ENCODE peak calls at places on chromosomes 2 and 18, in nine cellular contexts. E is uterus, O is dorsolateral prefrontal cortex, B is cardiac muscle cell, U is IMR-90, J is fibroblast of pulmonary artery, I is HFF-Myc, N is adrenal gland, K is neural progenitor cell. M is an unnamed sample.

GRCh38 chr2:195363496-195363895 is 293.5 kb upstream of the SLC39A10 start:
- DNase-seq in E (no peak), O (no peak), B (no peak), U (peak), J (peak), I (no peak), N (no peak), K (no peak), M (no peak)

GRCh38 chr2:30127016-30127893 is 19.6 kb upstream of the YPEL5 start:
- DNase-seq in E (no peak), O (no peak), B (no peak), U (peak), J (peak), I (no peak), N (no peak), K (no peak), M (no peak)

GRCh38 chr2:130264046-130264445 is 65.8 kb upstream of the TUBA3E start:
- DNase-seq in E (no peak), O (no peak), B (no peak), U (no peak), J (no peak), I (no peak), N (no peak), K (no peak), M (no peak)

GRCh38 chr2:44954306-44954901 is 12.9 kb downstream of the SIX3 start:
- DNase-seq in E (no peak), O (no peak), B (no peak), U (no peak), J (no peak), I (no peak), N (no peak), K (no peak), M (no peak)

GRCh38 chr18:58102875-58103274 is 58.8 kb downstream of the NEDD4L start:
- DNase-seq in E (no peak), O (no peak), B (no peak), U (no peak), J (no peak), I (no peak), N (no peak), K (no peak), M (no peak)

GRCh38 chr18:32378705-32379104 is 92.0 kb downstream of the GAREM1 start:
- DNase-seq in E (no peak), O (no peak), B (no peak), U (peak), J (peak), I (no peak), N (peak), K (no peak), M (no peak)

GRCh38 chr18:5164903-5165302 is 32.2 kb downstream of the AKAIN1 start:
- DNase-seq in E (no peak), O (no peak), B (no peak), U (no peak), J (no peak), I (no peak), N (no peak), K (no peak), M (no peak)

GRCh38 chr2:154386186-154386585 is 312.3 kb upstream of the KCNJ3 start:
- DNase-seq in E (no peak), O (no peak), B (no peak), U (no peak), J (no peak), I (no peak), N (no peak), K (no peak), M (no peak)

GRCh38 chr2:222610746-222611145 is 45.1 kb downstream of the FARSB start:
- DNase-seq in E (no peak), O (no peak), B (peak), U (peak), J (peak), I (peak), N (peak), K (peak), M (no peak)

GRCh38 chr2:200810252-200810650 is 1.5 kb upstream of the BZW1 start:
- DNase-seq in E (no peak), O (no peak), B (no peak), U (peak), J (peak), I (no peak), N (no peak), K (no peak), M (no peak)

GRCh38 chr18:56475250-56475649 is 163.1 kb downstream of the TXNL1 start:
- DNase-seq in E (no peak), O (no peak), B (no peak), U (no peak), J (peak), I (no peak), N (no peak), K (no peak), M (peak)

GRCh38 chr18:22176622-22177495 is 7.5 kb downstream of the GATA6 start:
- DNase-seq in E (no peak), O (no peak), B (peak), U (no peak), J (peak), I (no peak), N (peak), K (peak), M (no peak)

GRCh38 chr2:202756598-202756997 is 115.0 kb downstream of the ICA1L start:
- DNase-seq in E (no peak), O (no peak), B (no peak), U (no peak), J (no peak), I (no peak), N (no peak), K (no peak), M (no peak)

GRCh38 chr2:159010340-159010739 is 41.9 kb downstream of the TANC1 start:
- DNase-seq in E (no peak), O (no peak), B (no peak), U (peak), J (peak), I (no peak), N (peak), K (no peak), M (no peak)

GRCh38 chr2:160584972-160585494 is 91.4 kb upstream of the RBMS1 start:
- DNase-seq in E (no peak), O (no peak), B (no peak), U (peak), J (no peak), I (no peak), N (no peak), K (no peak), M (no peak)

GRCh38 chr2:75174519-75174918 is 24.8 kb downstream of the TACR1 start:
- DNase-seq in E (no peak), O (no peak), B (no peak), U (no peak), J (no peak), I (no peak), N (no peak), K (no peak), M (no peak)

GRCh38 chr2:239158641-239159475 is 242.0 kb downstream of the HDAC4 start:
- DNase-seq in E (peak), O (peak), B (no peak), U (no peak), J (no peak), I (no peak), N (no peak), K (peak), M (no peak)

GRCh38 chr18:53018791-53019190 is 678.8 kb downstream of the DCC start:
- DNase-seq in E (no peak), O (no peak), B (peak), U (no peak), J (peak), I (no peak), N (no peak), K (peak), M (no peak)

GRCh38 chr2:97788986-97789644 is 75.7 kb downstream of the ZAP70 start:
- DNase-seq in E (no peak), O (no peak), B (peak), U (no peak), J (no peak), I (no peak), N (no peak), K (no peak), M (no peak)

GRCh38 chr18:27184115-27185024 is 738 bp downstream of the CHST9 start:
- DNase-seq in E (no peak), O (peak), B (peak), U (no peak), J (no peak), I (no peak), N (no peak), K (peak), M (no peak)

GRCh38 chr18:22286576-22286975 is 117.2 kb downstream of the GATA6 start:
- DNase-seq in E (no peak), O (no peak), B (no peak), U (no peak), J (peak), I (no peak), N (peak), K (no peak), M (no peak)

GRCh38 chr2:127577973-127578372 is 42.5 kb downstream of the MYO7B start:
- DNase-seq in E (no peak), O (no peak), B (no peak), U (no peak), J (no peak), I (no peak), N (no peak), K (no peak), M (no peak)

GRCh38 chr18:76459687-76460350 is 35.2 kb downstream of the ZNF516 start:
- DNase-seq in E (peak), O (no peak), B (no peak), U (peak), J (peak), I (peak), N (peak), K (no peak), M (peak)

GRCh38 chr18:31511098-31511497 is 13.1 kb downstream of the DSG2 start:
- DNase-seq in E (no peak), O (no peak), B (no peak), U (no peak), J (no peak), I (no peak), N (no peak), K (no peak), M (no peak)

GRCh38 chr2:238967031-238967977 is 119.4 kb downstream of the TWIST2 start:
- DNase-seq in E (no peak), O (no peak), B (no peak), U (no peak), J (no peak), I (no peak), N (no peak), K (no peak), M (no peak)

GRCh38 chr18:10559566-10560456 is 34.0 kb downstream of the NAPG start:
- DNase-seq in E (no peak), O (no peak), B (no peak), U (peak), J (no peak), I (no peak), N (no peak), K (no peak), M (no peak)

GRCh38 chr2:118843492-118844132 is 3.8 kb downstream of the EN1 start:
- DNase-seq in E (no peak), O (no peak), B (no peak), U (no peak), J (no peak), I (no peak), N (no peak), K (peak), M (no peak)

GRCh38 chr2:118841828-118842461 is 5.5 kb downstream of the EN1 start:
- DNase-seq in E (no peak), O (no peak), B (no peak), U (no peak), J (no peak), I (no peak), N (no peak), K (peak), M (no peak)

GRCh38 chr2:118844261-118845004 is 3.0 kb downstream of the EN1 start:
- DNase-seq in E (no peak), O (no peak), B (no peak), U (no peak), J (no peak), I (no peak), N (no peak), K (peak), M (no peak)

GRCh38 chr2:118841450-118841827 is 6.0 kb downstream of the EN1 start:
- DNase-seq in E (no peak), O (no peak), B (no peak), U (no peak), J (no peak), I (no peak), N (no peak), K (peak), M (no peak)

DNA sequence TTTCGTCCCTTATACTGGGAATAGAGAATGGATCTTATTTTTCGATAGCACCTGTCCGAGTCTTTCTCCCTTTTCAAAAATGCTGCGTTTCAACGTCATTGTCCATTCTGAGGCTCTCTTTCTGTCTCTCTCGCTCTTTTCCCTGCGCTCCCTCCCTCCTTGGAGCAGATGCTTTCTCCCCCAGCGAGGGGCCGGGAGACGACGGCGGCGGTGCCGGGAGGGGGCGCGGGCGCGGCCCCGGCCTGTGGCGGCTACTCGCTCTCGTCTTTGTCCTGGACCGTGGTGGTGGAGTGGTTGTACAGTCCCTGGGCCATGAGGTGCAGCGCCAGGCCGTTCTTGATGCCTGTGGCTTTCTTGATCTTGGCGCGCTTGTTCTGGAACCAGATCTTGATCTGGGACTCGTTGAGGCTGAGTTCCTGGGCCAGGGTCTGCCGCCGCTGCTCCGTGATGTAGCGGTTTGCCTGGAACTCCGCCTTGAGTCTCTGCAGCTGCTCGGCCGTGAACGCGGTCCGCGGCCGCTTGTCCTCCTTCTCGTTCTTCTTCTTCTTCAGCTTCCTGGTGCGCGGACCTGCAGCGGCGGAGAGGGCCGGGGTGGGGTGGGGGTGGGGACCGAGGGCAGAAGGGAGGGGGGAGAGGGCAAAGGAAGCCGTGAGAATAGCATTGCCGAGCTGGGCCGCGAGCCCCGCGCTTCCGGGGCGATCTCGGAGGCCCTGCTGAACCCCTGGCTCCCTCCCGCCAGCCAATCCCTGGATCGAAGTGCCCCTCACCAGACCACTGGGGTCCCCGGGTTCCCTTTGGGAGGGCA is 4.6 kb downstream of the EN1 start:
- DNase-seq in E (no peak), O (no peak), B (no peak), U (no peak), J (no peak), I (no peak), N (no peak), K (peak), M (no peak)
- H3K4me3 ChIP-seq in E (no peak), O (peak), B (no peak), U (no peak), J (no peak), I (no peak), N (peak), K (peak), M (no peak)

GRCh38 chr2:241598487-241598886 is 38.5 kb downstream of the THAP4 start:
- DNase-seq in E (no peak), O (no peak), B (no peak), U (no peak), J (peak), I (no peak), N (no peak), K (peak), M (no peak)

GRCh38 chr2:241593271-241593670 is 34.7 kb downstream of the BOK start:
- DNase-seq in E (no peak), O (no peak), B (no peak), U (no peak), J (no peak), I (no peak), N (no peak), K (no peak), M (no peak)

GRCh38 chr2:241597561-241597960 is 39.0 kb downstream of the BOK start:
- DNase-seq in E (no peak), O (no peak), B (no peak), U (no peak), J (no peak), I (no peak), N (no peak), K (no peak), M (no peak)

GRCh38 chr2:241598061-241598460 is 38.9 kb downstream of the THAP4 start:
- DNase-seq in E (peak), O (no peak), B (no peak), U (no peak), J (no peak), I (no peak), N (no peak), K (no peak), M (no peak)

GRCh38 chr2:241595600-241596140 is 37.1 kb downstream of the BOK start:
- DNase-seq in E (no peak), O (no peak), B (peak), U (no peak), J (no peak), I (no peak), N (no peak), K (peak), M (no peak)
- TF ChIP-seq CTCF in E (no peak), O (no peak), B (peak), U (peak), J (peak), I (peak), N (no peak), K (peak), M (no peak)

GRCh38 chr2:56088411-56088810 is 95.4 kb upstream of the CCDC85A start:
- DNase-seq in E (no peak), O (no peak), B (no peak), U (peak), J (no peak), I (no peak), N (no peak), K (no peak), M (no peak)

GRCh38 chr2:56082665-56083064 is 101.1 kb upstream of the CCDC85A start:
- DNase-seq in E (no peak), O (no peak), B (no peak), U (no peak), J (no peak), I (no peak), N (no peak), K (no peak), M (no peak)

GRCh38 chr2:56084117-56084936 is 99.5 kb upstream of the CCDC85A start:
- DNase-seq in E (no peak), O (no peak), B (no peak), U (no peak), J (no peak), I (no peak), N (no peak), K (no peak), M (no peak)
- H3K4me3 ChIP-seq in E (no peak), O (no peak), B (no peak), U (no peak), J (no peak), I (no peak), N (no peak), K (no peak), M (no peak)

GRCh38 chr2:233384017-233384416 is 29.7 kb downstream of the DGKD start:
- DNase-seq in E (no peak), O (no peak), B (no peak), U (no peak), J (no peak), I (no peak), N (no peak), K (no peak), M (no peak)
- TF ChIP-seq CTCF in E (no peak), O (no peak), B (no peak), U (no peak), J (no peak), I (no peak), N (no peak), K (no peak), M (no peak)

DNA sequence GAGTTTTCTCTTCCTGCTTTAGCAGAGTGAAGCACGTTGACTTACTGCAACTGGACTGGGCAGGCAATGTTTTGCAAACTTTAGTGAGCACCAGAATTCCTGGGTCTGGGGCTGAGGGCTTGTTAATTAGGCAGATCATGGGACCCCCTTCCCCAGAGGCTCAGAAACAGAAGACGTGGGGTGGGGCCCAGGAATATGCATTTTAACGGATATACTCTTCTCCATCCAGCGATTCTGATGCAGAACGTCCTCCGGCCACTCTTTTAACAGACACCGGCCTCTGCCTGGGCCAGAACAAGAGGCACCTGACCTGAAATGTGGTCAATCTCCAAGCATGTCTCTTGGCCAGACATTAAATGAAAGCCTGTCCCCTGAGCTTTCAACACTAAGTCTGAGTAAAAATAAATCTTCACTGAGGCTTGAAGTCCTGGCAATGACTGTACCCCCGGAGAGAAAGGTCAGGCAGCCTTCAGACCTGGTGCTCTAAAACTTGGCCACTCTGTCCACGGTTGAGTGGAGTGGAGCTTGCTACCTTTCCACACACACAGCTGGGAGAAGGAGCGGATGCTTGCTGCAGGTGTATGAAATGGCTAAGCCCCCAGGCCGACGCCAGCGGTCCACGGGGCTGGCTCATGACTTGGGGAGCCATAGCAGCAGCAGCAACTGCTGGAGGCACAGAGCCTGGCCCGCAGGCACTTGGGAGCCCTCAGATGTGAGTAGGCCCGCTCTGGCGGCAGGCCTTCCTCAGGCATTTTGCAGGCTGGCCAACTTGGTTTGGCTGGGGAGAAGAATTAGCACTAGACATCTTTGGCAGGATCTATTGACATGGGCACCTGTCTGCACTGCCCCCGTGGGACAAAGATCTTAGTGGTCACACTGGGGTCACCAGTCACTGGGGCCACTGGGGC is 79.7 kb downstream of the TMEM17 start:
- DNase-seq in E (no peak), O (no peak), B (no peak), U (no peak), J (no peak), I (no peak), N (no peak), K (no peak), M (no peak)
- H3K4me3 ChIP-seq in E (no peak), O (no peak), B (no peak), U (no peak), J (no peak), I (no peak), N (no peak), K (no peak), M (no peak)

GRCh38 chr2:40361478-40361877 is 90.4 kb downstream of the SLC8A1 start:
- DNase-seq in E (no peak), O (no peak), B (no peak), U (no peak), J (no peak), I (no peak), N (no peak), K (no peak), M (no peak)

GRCh38 chr2:40357667-40358066 is 94.2 kb downstream of the SLC8A1 start:
- DNase-seq in E (no peak), O (no peak), B (no peak), U (peak), J (peak), I (no peak), N (no peak), K (no peak), M (no peak)

GRCh38 chr2:40363631-40364030 is 88.3 kb downstream of the SLC8A1 start:
- DNase-seq in E (no peak), O (no peak), B (no peak), U (peak), J (peak), I (no peak), N (no peak), K (no peak), M (no peak)

GRCh38 chr2:40358783-40359182 is 93.1 kb downstream of the SLC8A1 start:
- DNase-seq in E (no peak), O (peak), B (no peak), U (no peak), J (no peak), I (no peak), N (no peak), K (no peak), M (no peak)

GRCh38 chr2:40360652-40361051 is 91.2 kb downstream of the SLC8A1 start:
- DNase-seq in E (no peak), O (no peak), B (no peak), U (peak), J (no peak), I (no peak), N (peak), K (no peak), M (no peak)
- TF ChIP-seq CTCF in E (no peak), O (no peak), B (no peak), U (peak), J (no peak), I (no peak), N (no peak), K (no peak), M (no peak)

GRCh38 chr2:135960598-135961551 is 24.6 kb downstream of the DARS1 start:
- DNase-seq in E (no peak), O (no peak), B (no peak), U (peak), J (peak), I (no peak), N (no peak), K (peak), M (no peak)
- H3K4me3 ChIP-seq in E (no peak), O (no peak), B (no peak), U (no peak), J (no peak), I (no peak), N (no peak), K (peak), M (no peak)

M was measured in AG09309.